ENCODE peak calls at places on chromosomes 12 and 14, in four cellular contexts. One of them, this sample, is unnamed.

GRCh38 chr12:131121705-131122405 is 168.1 kb downstream of the ADGRD1 start:
- DNase-seq in K562: peak; percentile 42
- DNase-seq in GM12891: no peak
- DNase-seq in H1: no peak
- DNase-seq in this sample: no peak

GRCh38 chr14:51283402-51283825 is 43.4 kb downstream of the TMX1 start:
- DNase-seq in K562: peak; percentile 60
- DNase-seq in H1: no peak
- DNase-seq in GM12891: no peak
- DNase-seq in this sample: no peak

GRCh38 chr14:102508774-102509743 is 517 bp downstream of the ANKRD9 start:
- DNase-seq in K562: peak; percentile 59
- DNase-seq in GM12891: no peak
- DNase-seq in H1: no peak
- DNase-seq in this sample: no peak

GRCh38 chr12:110533607-110534006 is 31.5 kb downstream of the RAD9B start:
- DNase-seq in GM12891: no peak
- DNase-seq in H1: no peak
- DNase-seq in K562: no peak
- DNase-seq in this sample: no peak

GRCh38 chr14:63245893-63246292 is 41.6 kb downstream of the RHOJ start:
- DNase-seq in K562: no peak
- DNase-seq in H1: no peak
- DNase-seq in GM12891: no peak
- DNase-seq in this sample: no peak

GRCh38 chr14:46136456-46136855 is 515.1 kb downstream of the RPL10L start:
- DNase-seq in H1: no peak
- DNase-seq in K562: no peak
- DNase-seq in GM12891: no peak
- DNase-seq in this sample: no peak

GRCh38 chr12:2624543-2625266 is 170.1 kb upstream of the FKBP4 start:
- DNase-seq in H1: peak; percentile 62
- DNase-seq in K562: peak; percentile 51
- DNase-seq in GM12891: no peak
- DNase-seq in this sample: no peak

GRCh38 chr12:53345486-53346195 is 9.5 kb upstream of the SP7 start:
- DNase-seq in K562: no peak
- DNase-seq in GM12891: no peak
- DNase-seq in H1: no peak
- DNase-seq in this sample: no peak

GRCh38 chr12:103268831-103269514 is 226.8 kb downstream of the C12orf42 start:
- DNase-seq in K562: no peak
- DNase-seq in H1: no peak
- DNase-seq in GM12891: no peak
- DNase-seq in this sample: no peak

GRCh38 chr14:74799765-74800164 is 36.6 kb downstream of the YLPM1 start:
- DNase-seq in H1: no peak
- DNase-seq in K562: no peak
- DNase-seq in GM12891: no peak
- DNase-seq in this sample: no peak

GRCh38 chr12:113135178-113136127 is at the start of gene RASAL1:
- DNase-seq in H1: peak; percentile 70
- DNase-seq in GM12891: peak; percentile 81
- DNase-seq in K562: peak; percentile 97
- DNase-seq in this sample: peak; percentile 65

DNA sequence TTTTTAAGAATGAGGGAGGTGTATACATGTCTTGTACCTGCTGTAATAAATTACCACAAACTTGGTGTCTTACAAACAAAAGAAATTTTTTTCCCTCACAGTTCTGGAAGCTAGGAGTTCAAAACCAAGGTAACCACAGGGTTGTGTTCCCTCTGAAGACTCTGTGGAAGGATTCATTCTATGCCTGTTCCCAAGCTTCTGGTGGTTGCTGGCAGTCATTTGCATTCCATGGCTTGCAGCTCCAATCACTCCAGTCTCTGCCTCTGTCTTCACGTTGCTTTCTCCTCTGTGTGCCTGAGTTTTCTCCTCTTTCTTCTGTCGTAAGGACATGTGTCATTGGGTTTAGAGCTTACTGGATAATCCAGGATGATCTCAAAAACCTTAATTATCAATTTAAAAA is 15.4 kb upstream of the ZNF641 start:
- DNase-seq in K562: no peak
- DNase-seq in H1: no peak
- DNase-seq in GM12891: no peak
- DNase-seq in this sample: no peak
- TF ChIP-seq TAF1 in K562: no peak
- TF ChIP-seq TAF1 in H1: no peak
- TF ChIP-seq TAF1 in GM12891: no peak
- TF ChIP-seq TAF1 in this sample: no peak

DNA sequence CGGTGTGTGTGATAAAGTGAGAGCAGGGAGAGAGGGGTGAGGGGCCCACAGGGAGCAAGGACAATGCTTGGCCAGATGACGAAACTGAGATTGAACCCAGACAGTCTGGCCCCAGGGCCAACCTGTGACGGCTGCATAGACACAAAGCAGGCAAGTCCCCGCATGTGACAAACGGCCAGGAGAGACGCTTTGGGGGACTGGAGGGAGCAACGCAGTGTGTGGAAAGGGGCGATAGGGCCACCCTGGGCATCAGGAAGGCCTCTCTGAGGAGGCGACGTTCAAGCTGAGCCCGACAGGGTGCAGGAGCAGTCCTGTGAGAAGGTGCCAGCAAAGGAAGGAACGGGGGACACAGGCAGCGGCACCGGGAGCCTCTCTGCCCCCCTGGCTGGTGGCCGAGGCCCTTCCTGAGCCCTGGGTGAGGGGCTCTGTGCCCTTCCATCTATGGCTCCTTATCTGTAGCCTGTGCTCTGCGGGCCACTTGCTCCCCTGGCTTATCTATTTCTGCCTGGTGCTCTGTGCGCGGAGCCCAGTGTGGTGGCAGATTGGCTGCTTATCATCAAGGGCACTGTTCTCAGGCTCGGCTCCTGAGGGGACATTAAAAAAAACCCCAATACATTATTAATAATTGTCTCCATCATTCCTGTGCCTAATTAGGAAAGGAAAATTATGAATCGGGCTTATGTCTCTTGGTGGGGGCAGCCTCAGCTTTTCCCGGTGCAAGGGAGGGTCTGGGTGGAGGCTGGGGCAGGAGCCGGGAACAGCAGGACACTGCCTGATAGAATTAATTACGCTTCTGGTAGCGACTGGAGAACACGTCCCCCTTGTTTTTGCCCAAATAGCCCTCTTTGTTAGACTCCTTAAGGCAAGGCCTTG is 39.8 kb downstream of the PRIMA1 start:
- DNase-seq in H1: no peak
- DNase-seq in GM12891: no peak
- DNase-seq in K562: no peak
- DNase-seq in this sample: no peak
- TF ChIP-seq POLR2AphosphoS5 in H1: no peak
- TF ChIP-seq POLR2AphosphoS5 in GM12891: no peak
- TF ChIP-seq POLR2AphosphoS5 in K562: no peak
- TF ChIP-seq POLR2AphosphoS5 in this sample: no peak

GRCh38 chr12:120012067-120012621 is 23.1 kb downstream of the BICDL1 start:
- DNase-seq in K562: peak; percentile 28
- DNase-seq in H1: no peak
- DNase-seq in GM12891: peak; percentile 35
- DNase-seq in this sample: peak; percentile 33
- TF ChIP-seq TAF1 in K562: no peak
- TF ChIP-seq TAF1 in H1: no peak
- TF ChIP-seq TAF1 in GM12891: no peak
- TF ChIP-seq TAF1 in this sample: no peak

DNA sequence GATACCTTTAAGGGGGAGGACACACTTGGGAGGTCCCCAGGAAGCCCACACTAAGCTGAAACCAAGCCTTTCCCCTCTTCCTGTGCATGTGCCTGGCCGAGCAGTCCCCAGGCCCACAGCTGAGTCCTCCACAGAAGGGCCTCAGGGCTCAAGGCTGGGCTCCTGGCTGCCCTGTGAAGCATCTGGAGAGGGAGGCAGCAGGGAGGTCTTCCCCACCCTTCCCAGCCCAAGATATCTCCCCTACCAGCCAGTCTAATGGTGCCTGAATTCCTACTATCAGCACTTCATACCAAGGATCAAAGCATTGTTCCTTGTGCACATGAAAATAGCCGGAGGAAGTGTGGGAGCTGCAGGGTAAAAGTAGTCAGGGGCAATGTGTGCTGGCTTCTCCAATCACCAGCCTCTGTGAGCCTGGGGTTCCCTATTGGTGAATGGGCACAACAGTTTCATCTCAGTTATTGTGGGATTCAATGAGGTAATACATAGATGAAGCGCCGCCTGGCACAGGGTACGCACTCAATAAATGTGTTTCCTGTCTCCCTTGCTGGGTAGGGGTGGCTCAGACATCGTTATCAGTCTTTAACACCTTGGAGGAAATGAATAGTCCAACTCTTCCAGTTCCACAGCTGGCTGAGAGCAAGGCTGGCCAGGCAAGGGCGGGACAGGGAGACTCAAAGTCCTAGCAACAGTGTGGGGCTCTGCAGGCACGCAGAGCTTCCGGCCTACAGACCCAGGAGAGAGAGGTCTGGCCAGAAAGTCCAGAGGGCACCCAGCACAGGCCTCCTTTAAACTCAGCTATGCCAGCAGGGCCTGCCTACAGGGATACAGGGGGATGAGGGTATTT is 39.1 kb upstream of the PNMA1 start:
- DNase-seq in GM12891: no peak
- DNase-seq in H1: no peak
- DNase-seq in K562: peak; percentile 70
- DNase-seq in this sample: no peak
- TF ChIP-seq POLR2AphosphoS5 in GM12891: no peak
- TF ChIP-seq POLR2AphosphoS5 in H1: no peak
- TF ChIP-seq POLR2AphosphoS5 in K562: peak; percentile 71
- TF ChIP-seq POLR2AphosphoS5 in this sample: no peak

DNA sequence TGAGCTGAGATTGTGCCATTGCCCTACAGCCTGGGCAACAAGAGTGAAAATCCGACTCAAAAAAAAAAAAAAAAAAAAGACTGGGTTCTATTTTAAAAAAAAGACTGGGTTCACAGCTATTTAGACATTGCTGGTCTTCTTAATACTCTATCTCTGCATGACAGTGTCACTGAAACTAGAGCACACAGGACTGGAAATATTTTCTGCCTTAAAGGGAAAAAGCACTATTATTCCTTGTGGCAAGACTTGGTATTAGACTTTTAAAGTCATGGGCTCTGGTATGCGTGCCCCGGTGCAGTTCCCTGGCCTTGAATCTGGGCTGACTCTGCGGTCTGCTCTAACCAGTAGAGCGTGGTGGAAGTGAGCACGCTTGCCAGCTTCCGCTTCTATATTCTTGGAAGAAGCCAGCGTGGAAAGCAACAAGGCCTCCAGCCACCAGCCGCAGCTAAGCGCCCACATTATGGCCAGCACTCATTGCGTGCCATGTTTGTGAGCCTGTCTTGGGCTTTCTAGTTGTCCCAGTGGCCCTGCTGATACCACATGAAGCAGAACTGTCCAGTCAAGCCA is 31.3 kb downstream of the PRKAB1 start:
- DNase-seq in H1: no peak
- DNase-seq in K562: no peak
- DNase-seq in GM12891: no peak
- DNase-seq in this sample: no peak
- TF ChIP-seq TAF1 in H1: no peak
- TF ChIP-seq TAF1 in K562: no peak
- TF ChIP-seq TAF1 in GM12891: no peak
- TF ChIP-seq TAF1 in this sample: no peak

GRCh38 chr12:11706509-11707331 is 57.2 kb downstream of the ETV6 start:
- DNase-seq in GM12891: no peak
- DNase-seq in K562: no peak
- DNase-seq in H1: no peak
- DNase-seq in this sample: no peak

GRCh38 chr12:11709513-11709912 is 60.0 kb downstream of the ETV6 start:
- DNase-seq in K562: no peak
- DNase-seq in H1: no peak
- DNase-seq in GM12891: no peak
- DNase-seq in this sample: no peak

GRCh38 chr12:11705010-11705409 is 55.5 kb downstream of the ETV6 start:
- DNase-seq in GM12891: no peak
- DNase-seq in K562: no peak
- DNase-seq in H1: no peak
- DNase-seq in this sample: no peak

GRCh38 chr12:11710431-11710830 is 61.0 kb downstream of the ETV6 start:
- DNase-seq in H1: no peak
- DNase-seq in K562: no peak
- DNase-seq in GM12891: no peak
- DNase-seq in this sample: no peak

GRCh38 chr12:11707535-11707934 is 58.1 kb downstream of the ETV6 start:
- DNase-seq in GM12891: no peak
- DNase-seq in K562: no peak
- DNase-seq in H1: no peak
- DNase-seq in this sample: no peak
- TF ChIP-seq POLR2AphosphoS5 in GM12891: no peak
- TF ChIP-seq POLR2AphosphoS5 in K562: no peak
- TF ChIP-seq POLR2AphosphoS5 in H1: no peak
- TF ChIP-seq POLR2AphosphoS5 in this sample: no peak

GRCh38 chr12:68960162-68960501 is 27.2 kb upstream of the CPM start:
- DNase-seq in H1: no peak
- DNase-seq in GM12891: no peak
- DNase-seq in K562: no peak
- DNase-seq in this sample: no peak
- TF ChIP-seq TAF1 in H1: no peak
- TF ChIP-seq TAF1 in GM12891: no peak
- TF ChIP-seq TAF1 in K562: no peak
- TF ChIP-seq TAF1 in this sample: no peak

This sample was measured in GM12892.